ENCODE peak calls at places on chromosomes 6 and 20, in six cellular contexts. J, W, G, A, L and Q are unnamed samples.
A peak's percentile ranks its signal among the peaks of the same experiment; 100 is the strongest.

GRCh38 chr6:16276991-16277981 is 38.9 kb downstream of the GMPR start:
- DNase-seq in J (peak; percentile 71), W (peak; percentile 79), G (peak; percentile 96), A (peak; percentile 41), L (peak; percentile 75), Q (peak; percentile 94)

GRCh38 chr6:26657268-26657667 is 2.3 kb downstream of the ZNF322 start:
- DNase-seq in J (no peak), W (no peak), G (no peak), A (no peak), L (no peak), Q (no peak)

GRCh38 chr20:62763404-62763803 is 32.9 kb upstream of the MRGBP start:
- DNase-seq in J (no peak), W (no peak), G (no peak), A (no peak), L (no peak), Q (no peak)

GRCh38 chr6:29137724-29138123 is 29.9 kb downstream of the OR2J3 start:
- DNase-seq in J (no peak), W (no peak), G (no peak), A (no peak), L (no peak), Q (no peak)

GRCh38 chr6:164753517-164753916 is 555.9 kb downstream of the C6orf118 start:
- DNase-seq in J (no peak), W (peak; percentile 63), G (peak; percentile 5), A (peak; percentile 49), L (no peak), Q (peak; percentile 44)

GRCh38 chr6:167644404-167645132 is 182.1 kb upstream of the AFDN start:
- DNase-seq in J (no peak), W (no peak), G (no peak), A (no peak), L (no peak), Q (no peak)

GRCh38 chr6:22078802-22079545 is 217.9 kb downstream of the PRL start:
- DNase-seq in J (no peak), W (no peak), G (no peak), A (no peak), L (no peak), Q (no peak)

GRCh38 chr6:56649782-56650181 is 7.1 kb upstream of the DST start:
- DNase-seq in J (no peak), W (peak; percentile 73), G (peak; percentile 72), A (peak; percentile 44), L (no peak), Q (no peak)

GRCh38 chr20:59821788-59822187 is 111.6 kb downstream of the SYCP2 start:
- DNase-seq in J (no peak), W (no peak), G (no peak), A (no peak), L (no peak), Q (no peak)

GRCh38 chr6:52063584-52064400 is 23.6 kb downstream of the PKHD1 start:
- DNase-seq in J (peak; percentile 13), W (peak; percentile 48), G (peak; percentile 57), A (peak; percentile 9), L (no peak), Q (no peak)

GRCh38 chr20:48431635-48432034 is 396.2 kb downstream of the PREX1 start:
- DNase-seq in J (no peak), W (no peak), G (no peak), A (no peak), L (no peak), Q (no peak)

GRCh38 chr6:5745081-5745480 is 261.6 kb downstream of the NRN1 start:
- DNase-seq in J (no peak), W (no peak), G (no peak), A (no peak), L (no peak), Q (no peak)

GRCh38 chr20:10436053-10436699 is 1.1 kb downstream of the SLX4IP start:
- DNase-seq in J (no peak), W (no peak), G (no peak), A (no peak), L (no peak), Q (no peak)

GRCh38 chr6:15956205-15957106 is 172.4 kb upstream of the MYLIP start:
- DNase-seq in J (no peak), W (no peak), G (no peak), A (no peak), L (peak; percentile 86), Q (no peak)

GRCh38 chr20:21102691-21103311 is 3.4 kb downstream of the LINC00237 start:
- DNase-seq in J (peak; percentile 39), W (no peak), G (peak; percentile 41), A (no peak), L (peak; percentile 78), Q (no peak)

GRCh38 chr20:10724774-10725173 is 51.0 kb upstream of the JAG1 start:
- DNase-seq in J (no peak), W (no peak), G (no peak), A (no peak), L (no peak), Q (no peak)

GRCh38 chr20:20022498-20022897 is 5.3 kb downstream of the NAA20 start:
- DNase-seq in J (no peak), W (no peak), G (no peak), A (no peak), L (no peak), Q (no peak)

GRCh38 chr20:19609642-19610223 is 148.3 kb upstream of the RIN2 start:
- DNase-seq in J (no peak), W (no peak), G (no peak), A (no peak), L (no peak), Q (no peak)

GRCh38 chr6:20279608-20280287 is 67.5 kb upstream of the MBOAT1 start:
- DNase-seq in J (no peak), W (no peak), G (no peak), A (no peak), L (no peak), Q (peak; percentile 46)

GRCh38 chr6:154295733-154296132 is 60.9 kb downstream of the IPCEF1 start:
- DNase-seq in J (no peak), W (no peak), G (no peak), A (no peak), L (no peak), Q (no peak)

GRCh38 chr6:13528232-13528631 is 40.8 kb upstream of the GFOD1 start:
- DNase-seq in J (no peak), W (peak; percentile 8), G (peak; percentile 6), A (no peak), L (no peak), Q (no peak)

GRCh38 chr20:38452880-38453624 is 17.9 kb upstream of the SNHG17 start:
- DNase-seq in J (peak; percentile 54), W (peak; percentile 69), G (peak; percentile 82), A (peak; percentile 36), L (no peak), Q (no peak)

GRCh38 chr20:13142143-13142542 is 78.9 kb upstream of the ISM1 start:
- DNase-seq in J (no peak), W (peak; percentile 38), G (no peak), A (no peak), L (no peak), Q (no peak)

DNA sequence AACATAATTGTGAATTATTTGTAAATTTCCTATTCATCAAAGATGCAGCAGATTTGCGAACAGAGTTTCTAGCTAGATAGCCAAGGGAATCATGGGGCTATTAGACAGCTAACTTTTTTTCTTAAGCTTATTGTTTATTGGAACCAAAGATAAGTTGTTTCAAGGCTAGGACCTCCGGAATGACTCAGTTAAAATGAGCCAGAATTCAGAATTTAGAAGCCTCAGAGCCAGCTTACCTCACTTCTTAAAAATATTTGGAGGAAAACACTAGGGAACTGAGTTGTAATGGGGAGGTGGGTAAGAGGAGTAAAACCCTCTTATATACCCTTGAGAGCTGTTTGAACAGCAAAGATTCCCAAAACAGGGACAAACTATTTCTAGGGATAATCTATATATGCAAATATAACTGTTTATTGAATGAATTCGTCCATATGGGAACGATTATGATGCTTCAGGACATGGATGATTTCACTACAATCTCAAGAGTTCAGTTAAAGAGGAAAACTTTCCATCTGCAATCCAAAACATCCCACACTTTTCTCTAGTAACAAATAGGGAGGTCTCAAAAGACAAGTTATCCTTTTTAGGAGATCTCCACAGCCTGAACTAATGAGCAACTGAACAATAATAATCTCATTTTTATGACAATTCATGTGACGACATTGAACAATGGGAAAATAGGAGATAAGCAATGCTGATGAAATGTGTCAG is 12.6 kb upstream of the CARMIL1 start:
- DNase-seq in J (no peak), W (peak; percentile 63), G (peak; percentile 53), A (no peak), L (no peak), Q (no peak)
- H3K4me3 ChIP-seq in J (no peak overlapping the region), W (no peak overlapping the region), G (peak overlapping the region; percentile 9), A (no peak overlapping the region), L (no peak overlapping the region), Q (no peak overlapping the region)

DNA sequence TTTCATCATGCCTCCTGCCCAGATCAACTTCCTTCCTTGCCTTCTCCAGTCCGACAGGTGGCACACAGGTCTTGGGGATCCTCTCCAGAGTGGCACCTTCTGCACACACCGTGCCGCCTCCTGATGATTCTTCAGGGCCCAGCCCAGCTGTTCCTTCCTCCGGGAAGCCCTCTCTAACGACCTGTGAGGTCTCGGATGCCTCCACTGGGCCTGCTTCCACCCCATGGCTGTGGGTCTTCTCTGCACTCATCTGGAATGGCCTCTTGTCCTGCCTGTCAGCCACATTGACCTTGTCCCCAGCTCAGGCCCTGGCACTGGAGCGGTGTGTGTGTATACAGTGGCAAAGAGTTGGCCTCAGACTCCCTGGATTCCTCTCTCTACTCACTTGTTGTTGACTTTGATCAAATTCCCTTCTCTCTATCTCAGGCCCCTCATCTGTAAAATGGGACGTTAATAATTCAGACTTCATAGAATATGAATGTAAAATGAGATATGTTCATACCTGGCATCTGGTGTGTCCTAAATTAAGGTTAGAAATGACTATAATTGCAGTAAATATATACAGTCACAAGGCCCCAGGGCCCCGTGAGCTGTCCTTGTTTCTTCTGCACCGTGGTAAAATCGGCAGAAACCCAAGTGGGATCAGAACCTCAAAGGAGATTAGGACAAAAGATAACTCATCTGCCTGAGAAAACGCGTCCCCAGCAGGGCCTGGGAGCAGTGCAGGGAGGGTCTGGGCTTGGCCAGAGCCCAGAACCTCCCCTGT is 1.5 kb downstream of the FAM210B start:
- DNase-seq in J (no peak), W (peak; percentile 20), G (no peak), A (no peak), L (no peak), Q (no peak)
- H3K4me3 ChIP-seq in J (peak overlapping the region; percentile 97), W (peak overlapping the region; percentile 77), G (peak overlapping the region; percentile 82), A (peak overlapping the region; percentile 89), L (peak overlapping the region; percentile 86), Q (peak overlapping the region; percentile 80)

DNA sequence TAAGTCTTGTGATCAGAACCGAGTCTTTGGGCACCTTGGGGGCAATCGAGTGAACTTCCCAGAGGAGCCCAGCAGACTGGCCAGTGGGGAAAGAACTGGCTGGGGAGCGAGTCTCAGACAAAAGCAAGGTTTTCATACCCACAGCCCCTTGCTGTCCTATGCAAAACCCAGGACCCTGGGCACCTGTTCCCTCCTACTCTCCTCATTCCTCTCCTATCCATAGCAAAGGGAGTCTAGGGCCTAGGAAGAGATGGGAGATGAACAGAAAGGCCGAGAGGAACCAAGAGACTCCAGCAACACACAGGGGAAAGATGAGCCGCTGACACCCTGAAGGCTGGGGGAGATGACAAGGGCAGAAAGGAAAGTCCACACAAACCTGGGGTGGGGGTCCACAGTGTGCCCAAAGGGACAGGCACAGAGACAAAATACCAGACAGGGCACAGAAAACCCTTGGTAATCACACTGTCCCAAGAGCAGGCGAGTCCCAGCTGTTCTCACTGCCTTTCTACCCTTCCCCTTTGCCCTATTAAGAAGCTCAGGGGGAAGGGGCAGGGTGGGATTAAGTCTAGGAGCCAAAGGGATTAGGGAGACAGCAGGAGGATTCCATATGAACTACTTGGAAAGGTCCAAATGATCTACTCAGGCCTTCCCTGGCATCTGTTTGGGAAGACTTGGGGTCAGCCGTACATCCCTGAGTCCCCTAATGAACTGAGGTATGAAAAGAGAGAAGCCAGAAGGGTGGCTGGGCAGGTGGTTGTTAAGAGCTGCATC is 6.5 kb downstream of the PPP1R18 start:
- DNase-seq in J (no peak), W (no peak), G (no peak), A (no peak), L (no peak), Q (no peak)
- H3K4me3 ChIP-seq in J (no peak overlapping the region), W (peak overlapping the region; percentile 20), G (peak overlapping the region; percentile 100), A (peak overlapping the region; percentile 28), L (peak overlapping the region; percentile 78), Q (no peak overlapping the region)

GRCh38 chr20:41136695-41137411 is 490 bp upstream of the PLCG1 start:
- DNase-seq in J (peak; percentile 92), W (peak; percentile 60), G (peak; percentile 92), A (no peak), L (peak; percentile 94), Q (no peak)
- H3K4me3 ChIP-seq in J (peak overlapping the region; percentile 83), W (peak overlapping the region; percentile 53), G (peak overlapping the region; percentile 80), A (peak overlapping the region; percentile 64), L (peak overlapping the region; percentile 90), Q (peak overlapping the region; percentile 61)